ENCODE peak calls at places on chromosome 9, in six cellular contexts. One of them, this sample, is unnamed.

GRCh38 chr9:95852059-95853032 is 23.1 kb upstream of the ERCC6L2 start:
- DNase-seq in heart left ventricle: no peak
- DNase-seq in spleen: no peak
- DNase-seq in erythroblast: peak
- DNase-seq in tibial nerve: no peak
- DNase-seq in right lobe of liver: no peak
- DNase-seq in this sample: no peak

GRCh38 chr9:113720495-113720894 is 155.6 kb upstream of the ZNF618 start:
- DNase-seq in spleen: no peak
- DNase-seq in tibial nerve: no peak
- DNase-seq in heart left ventricle: no peak
- DNase-seq in erythroblast: no peak
- DNase-seq in right lobe of liver: no peak
- DNase-seq in this sample: no peak

GRCh38 chr9:127946728-127947127 is 9.1 kb upstream of the DPM2 start:
- DNase-seq in heart left ventricle: no peak
- DNase-seq in spleen: no peak
- DNase-seq in right lobe of liver: no peak
- DNase-seq in erythroblast: peak
- DNase-seq in tibial nerve: no peak
- DNase-seq in this sample: no peak

GRCh38 chr9:114026335-114026734 is 51.8 kb downstream of the AMBP start:
- DNase-seq in right lobe of liver: no peak
- DNase-seq in heart left ventricle: peak
- DNase-seq in tibial nerve: no peak
- DNase-seq in spleen: no peak
- DNase-seq in erythroblast: no peak
- DNase-seq in this sample: no peak

GRCh38 chr9:126471084-126471611 is 142.6 kb upstream of the LMX1B start:
- DNase-seq in spleen: peak
- DNase-seq in tibial nerve: peak
- DNase-seq in right lobe of liver: peak
- DNase-seq in heart left ventricle: peak
- DNase-seq in erythroblast: peak
- DNase-seq in this sample: peak

GRCh38 chr9:33161011-33161588 is 6.0 kb downstream of the B4GALT1 start:
- DNase-seq in erythroblast: peak
- DNase-seq in right lobe of liver: peak
- DNase-seq in heart left ventricle: peak
- DNase-seq in tibial nerve: peak
- DNase-seq in spleen: peak
- DNase-seq in this sample: peak

GRCh38 chr9:81689343-81690175 is at the start of gene TLE1:
- DNase-seq in erythroblast: peak
- DNase-seq in right lobe of liver: peak
- DNase-seq in heart left ventricle: peak
- DNase-seq in tibial nerve: peak
- DNase-seq in spleen: peak
- DNase-seq in this sample: peak

GRCh38 chr9:86246752-86247161 is 12.7 kb downstream of the C9orf153 start:
- DNase-seq in tibial nerve: no peak
- DNase-seq in erythroblast: peak
- DNase-seq in heart left ventricle: peak
- DNase-seq in spleen: no peak
- DNase-seq in right lobe of liver: peak
- DNase-seq in this sample: peak

GRCh38 chr9:79028101-79028500 is 543.7 kb upstream of the TLE4 start:
- DNase-seq in spleen: no peak
- DNase-seq in heart left ventricle: no peak
- DNase-seq in right lobe of liver: no peak
- DNase-seq in erythroblast: no peak
- DNase-seq in tibial nerve: no peak
- DNase-seq in this sample: no peak

GRCh38 chr9:78035369-78035993 is 3.9 kb upstream of the GNAQ start:
- DNase-seq in erythroblast: peak
- DNase-seq in tibial nerve: peak
- DNase-seq in right lobe of liver: no peak
- DNase-seq in spleen: no peak
- DNase-seq in heart left ventricle: peak
- DNase-seq in this sample: peak

DNA sequence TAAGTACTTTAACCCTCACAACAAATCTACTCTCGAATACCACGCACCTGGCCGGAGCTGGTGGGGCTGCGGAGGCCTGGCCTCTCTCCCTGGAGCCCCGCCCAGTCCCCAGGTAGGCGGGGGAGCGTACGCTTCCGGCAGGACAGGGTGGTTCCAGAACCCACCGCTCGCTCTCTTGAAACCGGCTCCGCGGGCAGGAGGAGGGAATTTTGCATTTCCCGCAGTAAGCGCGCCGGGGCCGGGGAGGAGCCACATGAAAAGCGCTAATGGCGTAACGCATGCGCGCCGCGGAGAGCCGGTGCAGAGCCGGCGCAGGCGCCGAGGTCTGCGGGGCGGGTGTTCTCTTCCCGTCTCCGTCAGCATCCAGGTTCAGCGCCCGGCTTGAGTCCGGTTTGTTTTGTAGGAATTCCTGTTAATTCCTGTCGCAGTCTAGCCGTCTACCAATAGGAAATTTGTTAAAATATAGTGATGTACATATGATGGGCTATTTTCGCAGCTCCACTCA is 20.8 kb downstream of the CAVIN4 start:
- DNase-seq in tibial nerve: peak
- DNase-seq in erythroblast: peak
- DNase-seq in spleen: peak
- DNase-seq in right lobe of liver: peak
- DNase-seq in heart left ventricle: peak
- DNase-seq in this sample: peak
- TF ChIP-seq POLR2A in tibial nerve: no peak
- TF ChIP-seq POLR2A in erythroblast: peak
- TF ChIP-seq POLR2A in spleen: no peak
- TF ChIP-seq POLR2A in right lobe of liver: no peak
- TF ChIP-seq POLR2A in heart left ventricle: no peak
- TF ChIP-seq POLR2A in this sample: no peak

GRCh38 chr9:97501177-97501971 is at the start of gene TMOD1:
- DNase-seq in spleen: peak
- DNase-seq in right lobe of liver: peak
- DNase-seq in erythroblast: peak
- DNase-seq in tibial nerve: peak
- DNase-seq in heart left ventricle: peak
- DNase-seq in this sample: peak
- TF ChIP-seq POLR2A in spleen: no peak
- TF ChIP-seq POLR2A in right lobe of liver: peak
- TF ChIP-seq POLR2A in erythroblast: no peak
- TF ChIP-seq POLR2A in tibial nerve: no peak
- TF ChIP-seq POLR2A in heart left ventricle: no peak
- TF ChIP-seq POLR2A in this sample: peak

DNA sequence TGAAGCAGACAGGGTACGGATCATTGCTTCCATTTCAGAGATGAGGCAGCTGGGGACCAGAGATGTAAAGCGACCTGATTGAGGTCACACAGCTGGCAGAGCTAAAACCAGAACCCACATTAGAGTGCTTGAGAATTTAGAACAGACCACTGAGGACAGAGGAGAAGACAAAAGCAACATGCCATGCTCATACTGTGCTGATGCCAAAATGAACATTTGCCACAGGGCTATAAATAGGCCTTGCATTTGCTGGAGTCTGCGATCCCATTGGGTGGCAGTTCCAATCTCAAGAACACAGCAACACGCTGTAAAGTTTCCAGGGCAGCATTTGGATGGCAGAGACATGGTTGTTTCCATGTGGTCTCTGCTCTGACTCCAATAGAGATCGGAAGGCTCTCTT is 222.4 kb upstream of the TBC1D2 start:
- DNase-seq in heart left ventricle: peak
- DNase-seq in right lobe of liver: no peak
- DNase-seq in spleen: no peak
- DNase-seq in erythroblast: no peak
- DNase-seq in tibial nerve: no peak
- DNase-seq in this sample: no peak
- TF ChIP-seq POLR2A in heart left ventricle: no peak
- TF ChIP-seq POLR2A in right lobe of liver: no peak
- TF ChIP-seq POLR2A in spleen: no peak
- TF ChIP-seq POLR2A in erythroblast: no peak
- TF ChIP-seq POLR2A in tibial nerve: no peak
- TF ChIP-seq POLR2A in this sample: no peak

GRCh38 chr9:34991833-34992375 is 2.4 kb downstream of the DNAJB5 start:
- DNase-seq in spleen: no peak
- DNase-seq in heart left ventricle: peak
- DNase-seq in right lobe of liver: no peak
- DNase-seq in tibial nerve: no peak
- DNase-seq in erythroblast: no peak
- DNase-seq in this sample: peak
- TF ChIP-seq POLR2A in spleen: no peak
- TF ChIP-seq POLR2A in heart left ventricle: no peak
- TF ChIP-seq POLR2A in right lobe of liver: no peak
- TF ChIP-seq POLR2A in tibial nerve: no peak
- TF ChIP-seq POLR2A in erythroblast: no peak
- TF ChIP-seq POLR2A in this sample: no peak

GRCh38 chr9:470041-470781 is 255.5 kb downstream of the DOCK8 start:
- DNase-seq in right lobe of liver: peak
- DNase-seq in erythroblast: peak
- DNase-seq in heart left ventricle: peak
- DNase-seq in tibial nerve: peak
- DNase-seq in spleen: peak
- DNase-seq in this sample: peak
- TF ChIP-seq POLR2A in right lobe of liver: no peak
- TF ChIP-seq POLR2A in erythroblast: peak
- TF ChIP-seq POLR2A in heart left ventricle: peak
- TF ChIP-seq POLR2A in tibial nerve: peak
- TF ChIP-seq POLR2A in spleen: no peak
- TF ChIP-seq POLR2A in this sample: peak

GRCh38 chr9:97503862-97504210 is 2.4 kb downstream of the TMOD1 start:
- DNase-seq in right lobe of liver: no peak
- DNase-seq in tibial nerve: no peak
- DNase-seq in spleen: no peak
- DNase-seq in heart left ventricle: peak
- DNase-seq in erythroblast: no peak
- DNase-seq in this sample: no peak

GRCh38 chr9:97506264-97506663 is 4.8 kb downstream of the TMOD1 start:
- DNase-seq in tibial nerve: no peak
- DNase-seq in erythroblast: peak
- DNase-seq in right lobe of liver: no peak
- DNase-seq in heart left ventricle: peak
- DNase-seq in spleen: no peak
- DNase-seq in this sample: no peak

GRCh38 chr9:97502984-97503861 is 1.8 kb downstream of the TMOD1 start:
- DNase-seq in heart left ventricle: no peak
- DNase-seq in right lobe of liver: no peak
- DNase-seq in spleen: no peak
- DNase-seq in tibial nerve: no peak
- DNase-seq in erythroblast: peak
- DNase-seq in this sample: peak

GRCh38 chr9:97505845-97506244 is 4.4 kb downstream of the TMOD1 start:
- DNase-seq in erythroblast: no peak
- DNase-seq in right lobe of liver: no peak
- DNase-seq in heart left ventricle: no peak
- DNase-seq in spleen: no peak
- DNase-seq in tibial nerve: no peak
- DNase-seq in this sample: no peak

DNA sequence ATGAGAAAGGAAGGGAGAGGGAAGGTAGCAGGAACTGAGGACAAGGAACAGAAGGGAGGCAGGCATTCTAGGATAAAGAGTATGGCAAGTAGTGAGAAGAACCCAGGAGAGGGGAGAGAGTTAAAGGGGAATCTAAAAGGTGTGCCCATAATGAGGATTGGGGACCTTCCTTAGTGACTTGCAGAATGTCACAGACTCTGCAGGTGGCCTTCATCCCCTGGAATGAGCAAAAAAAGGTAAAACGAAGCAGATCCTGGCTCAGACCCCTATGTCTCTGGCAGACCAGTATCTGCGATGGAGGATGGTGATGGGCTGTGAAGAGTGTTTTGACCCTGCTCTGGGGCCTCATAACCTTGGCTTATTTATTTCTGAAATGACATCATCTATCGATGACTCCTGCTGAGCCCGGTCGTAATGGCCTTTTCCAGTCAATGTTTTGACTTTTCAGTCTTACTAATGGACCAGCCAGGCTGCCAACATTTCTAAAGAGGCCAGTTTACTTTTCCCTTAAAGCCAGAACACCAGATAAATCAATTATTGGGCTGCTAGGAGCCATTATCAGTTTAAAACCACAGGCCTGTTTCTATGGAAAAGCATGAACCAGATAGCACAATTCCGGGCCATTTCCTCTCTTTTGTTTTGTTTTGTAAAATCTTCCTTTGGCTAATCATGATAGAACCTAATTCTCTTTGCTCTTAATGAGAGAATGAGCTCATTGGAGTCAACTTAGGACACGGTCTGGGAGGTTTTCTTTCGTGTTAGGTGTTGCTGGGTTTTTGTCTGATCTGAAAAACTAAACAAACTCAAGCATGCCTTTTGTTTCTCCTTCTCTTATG is 3.1 kb downstream of the TMOD1 start:
- DNase-seq in tibial nerve: no peak
- DNase-seq in erythroblast: peak
- DNase-seq in heart left ventricle: peak
- DNase-seq in right lobe of liver: no peak
- DNase-seq in spleen: no peak
- DNase-seq in this sample: peak
- TF ChIP-seq POLR2A in tibial nerve: no peak
- TF ChIP-seq POLR2A in erythroblast: no peak
- TF ChIP-seq POLR2A in heart left ventricle: no peak
- TF ChIP-seq POLR2A in right lobe of liver: no peak
- TF ChIP-seq POLR2A in spleen: no peak
- TF ChIP-seq POLR2A in this sample: no peak

DNA sequence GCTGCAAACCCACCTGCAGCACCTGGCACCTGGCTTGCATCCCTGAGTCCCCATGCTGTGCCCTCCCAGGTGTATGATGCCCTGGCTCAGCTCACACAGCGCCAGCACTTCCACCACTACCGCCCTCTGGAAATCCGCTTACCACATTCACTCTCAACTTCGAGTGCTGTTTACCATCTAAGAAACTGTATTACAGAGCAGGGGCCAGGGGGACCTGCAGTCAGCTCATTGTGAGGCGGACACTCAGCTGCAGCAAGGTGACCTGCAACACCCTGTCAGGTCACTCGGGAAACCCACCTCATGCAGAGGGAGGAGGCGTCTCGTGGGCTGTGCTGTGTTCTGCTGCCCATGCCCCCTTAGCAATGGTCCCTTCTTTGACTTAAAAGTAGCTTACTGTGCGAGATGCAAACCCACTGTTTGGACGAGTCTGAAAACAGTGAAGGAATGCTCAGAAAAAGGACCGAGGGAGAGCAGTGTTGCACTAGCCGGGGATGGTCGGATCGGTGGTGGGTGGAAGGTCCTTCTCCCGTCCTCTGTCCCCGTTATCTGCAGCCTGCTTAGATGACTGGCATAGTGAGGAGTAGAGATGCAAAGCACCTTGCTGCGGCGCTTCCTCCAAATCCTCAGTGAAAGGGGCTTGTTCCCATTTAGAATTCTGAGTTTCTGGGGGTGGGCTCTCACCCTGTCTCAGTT is 55.2 kb upstream of the CTSL start:
- DNase-seq in right lobe of liver: no peak
- DNase-seq in erythroblast: no peak
- DNase-seq in tibial nerve: no peak
- DNase-seq in spleen: no peak
- DNase-seq in heart left ventricle: no peak
- DNase-seq in this sample: no peak
- TF ChIP-seq POLR2A in right lobe of liver: no peak
- TF ChIP-seq POLR2A in erythroblast: no peak
- TF ChIP-seq POLR2A in tibial nerve: no peak
- TF ChIP-seq POLR2A in spleen: no peak
- TF ChIP-seq POLR2A in heart left ventricle: no peak
- TF ChIP-seq POLR2A in this sample: no peak